ENCODE peak calls at places on chromosomes 4 and X, in four cellular contexts. G, M, N and E are unnamed samples.

GRCh38 chr4:10734697-10735096 is 50.1 kb upstream of the CLNK start:
- DNase-seq in G (no peak), M (no peak), N (no peak), E (no peak)

GRCh38 chrX:139969286-139969685 is 4.0 kb upstream of the CXorf66 start:
- DNase-seq in G (no peak), M (no peak), N (no peak), E (no peak)

GRCh38 chr4:3871181-3871852 is 105.1 kb downstream of the ADRA2C start:
- DNase-seq in G (peak), M (no peak), N (peak), E (peak)

GRCh38 chr4:142311916-142312315 is 534.2 kb downstream of the INPP4B start:
- DNase-seq in G (no peak), M (no peak), N (no peak), E (no peak)

GRCh38 chr4:21801661-21802355 is 146.8 kb downstream of the KCNIP4 start:
- DNase-seq in G (no peak), M (no peak), N (no peak), E (no peak)

GRCh38 chr4:3465698-3466671 is 2.9 kb downstream of the DOK7 start:
- DNase-seq in G (no peak), M (peak), N (peak), E (no peak)

GRCh38 chr4:139961344-139961948 is 192.5 kb downstream of the MAML3 start:
- DNase-seq in G (no peak), M (no peak), N (no peak), E (no peak)

GRCh38 chrX:100368167-100368566 is 41.9 kb downstream of the PCDH19 start:
- DNase-seq in G (peak), M (no peak), N (peak), E (no peak)

GRCh38 chr4:3070709-3071500 is 3.4 kb downstream of the HTT-AS start:
- DNase-seq in G (no peak), M (no peak), N (no peak), E (no peak)

GRCh38 chr4:90241008-90241407 is 113.8 kb downstream of the CCSER1 start:
- DNase-seq in G (no peak), M (no peak), N (no peak), E (no peak)

GRCh38 chrX:140821280-140821679 is 111.7 kb downstream of the LINC00632 start:
- DNase-seq in G (no peak), M (no peak), N (no peak), E (no peak)

GRCh38 chrX:117645639-117646038 is 471.0 kb downstream of the KLHL13 start:
- DNase-seq in G (no peak), M (no peak), N (no peak), E (no peak)
- TF ChIP-seq CTCF in G (no peak), M (no peak), N (no peak), E (no peak)

GRCh38 chr4:148999924-149000323 is 557.7 kb upstream of the NR3C2 start:
- DNase-seq in G (no peak), M (no peak), N (no peak), E (no peak)

GRCh38 chr4:148998719-148999118 is 556.5 kb upstream of the NR3C2 start:
- DNase-seq in G (no peak), M (no peak), N (peak), E (no peak)
- TF ChIP-seq CTCF in G (peak), M (peak), N (peak), E (peak)

GRCh38 chr4:126906466-126906865 is 726.3 kb upstream of the INTU start:
- DNase-seq in G (no peak), M (no peak), N (no peak), E (no peak)
- TF ChIP-seq CTCF in G (no peak), M (no peak), N (no peak), E (no peak)

GRCh38 chr4:41299486-41299885 is 42.8 kb downstream of the UCHL1 start:
- DNase-seq in G (no peak), M (no peak), N (no peak), E (no peak)
- TF ChIP-seq CTCF in G (no peak), M (no peak), N (no peak), E (no peak)

DNA sequence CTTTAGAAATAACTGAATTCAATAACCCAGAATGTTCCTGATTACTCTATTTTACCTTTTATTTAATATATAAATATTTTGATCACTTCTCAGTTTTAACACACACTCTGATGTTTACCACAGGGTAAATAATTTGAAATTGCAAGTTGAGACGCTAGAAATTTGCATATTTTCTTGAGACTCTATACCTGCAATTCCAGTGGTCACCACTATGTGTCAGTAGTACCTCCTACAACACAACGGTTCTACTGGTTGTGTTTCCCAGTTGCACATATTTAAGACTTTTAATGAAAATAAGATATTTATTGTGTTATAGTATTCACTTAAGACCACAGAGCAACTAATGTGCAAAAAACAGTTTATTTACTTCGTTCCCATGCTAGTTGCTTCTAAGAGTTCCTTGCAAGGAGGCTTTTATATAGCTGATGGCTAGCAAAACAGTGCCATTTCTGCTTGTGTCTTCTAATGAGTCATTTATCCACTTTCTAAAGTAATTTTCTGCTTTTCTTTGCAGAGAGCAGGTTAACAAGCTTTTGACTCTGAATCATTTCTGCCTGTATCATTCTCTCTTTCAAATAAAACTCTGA is 98.9 kb upstream of the PDLIM3 start:
- DNase-seq in G (no peak), M (no peak), N (no peak), E (no peak)
- TF ChIP-seq CTCF in G (peak), M (peak), N (peak), E (peak)